ENCODE peak calls at places on chromosomes 2 and 18, in six cellular contexts. M, N, R, T, O and K are unnamed samples.

GRCh38 chr2:216015722-216016464 is 2.5 kb upstream of the MREG start:
- DNase-seq in M (no peak), N (no peak), R (no peak), T (no peak), O (no peak), K (no peak)

GRCh38 chr2:240820607-240821428 is 799 bp upstream of the KIF1A start:
- DNase-seq in M (no peak), N (no peak), R (no peak), T (no peak), O (no peak), K (no peak)

GRCh38 chr18:68916734-68917133 is 118.9 kb downstream of the CCDC102B start:
- DNase-seq in M (no peak), N (no peak), R (peak; percentile 7), T (no peak), O (peak; percentile 24), K (no peak)

GRCh38 chr2:236820763-236821344 is 251.2 kb downstream of the ACKR3 start:
- DNase-seq in M (no peak), N (no peak), R (no peak), T (no peak), O (no peak), K (no peak)

GRCh38 chr2:55856936-55857335 is 66.6 kb downstream of the EFEMP1 start:
- DNase-seq in M (no peak), N (no peak), R (no peak), T (no peak), O (peak; percentile 76), K (no peak)

GRCh38 chr2:28274911-28275685 is 117.6 kb upstream of the FOSL2 start:
- DNase-seq in M (peak; percentile 99), N (no peak), R (no peak), T (peak; percentile 99), O (peak; percentile 99), K (no peak)

GRCh38 chr2:190197143-190197720 is 122.4 kb downstream of the HIBCH start:
- DNase-seq in M (no peak), N (no peak), R (no peak), T (no peak), O (no peak), K (no peak)

GRCh38 chr18:48602759-48603390 is 64.0 kb downstream of the CTIF start:
- DNase-seq in M (no peak), N (no peak), R (no peak), T (no peak), O (no peak), K (no peak)

GRCh38 chr2:197240018-197240712 is 70.4 kb downstream of the ANKRD44 start:
- DNase-seq in M (no peak), N (no peak), R (no peak), T (no peak), O (no peak), K (no peak)

GRCh38 chr2:110143982-110144381 is 28.4 kb upstream of the MALL start:
- DNase-seq in M (no peak), N (no peak), R (no peak), T (no peak), O (no peak), K (no peak)

GRCh38 chr2:178946494-178946893 is 103.4 kb downstream of the CCDC141 start:
- DNase-seq in M (no peak), N (no peak), R (no peak), T (no peak), O (no peak), K (no peak)

GRCh38 chr2:177281400-177282021 is 17.0 kb upstream of the NFE2L2 start:
- DNase-seq in M (no peak), N (no peak), R (no peak), T (no peak), O (no peak), K (no peak)

GRCh38 chr18:79402977-79403722 is 7.4 kb downstream of the NFATC1 start:
- DNase-seq in M (no peak), N (no peak), R (no peak), T (no peak), O (no peak), K (no peak)

GRCh38 chr2:19819097-19820065 is 82.4 kb downstream of the TTC32 start:
- DNase-seq in M (peak; percentile 59), N (no peak), R (no peak), T (peak; percentile 52), O (peak; percentile 79), K (no peak)

GRCh38 chr2:220215785-220216184 is 588.4 kb downstream of the SLC4A3 start:
- DNase-seq in M (no peak), N (no peak), R (no peak), T (no peak), O (no peak), K (no peak)

GRCh38 chr2:162058973-162059668 is 14.9 kb downstream of the DPP4 start:
- DNase-seq in M (no peak), N (no peak), R (no peak), T (peak; percentile 57), O (peak; percentile 79), K (no peak)

GRCh38 chr2:127413782-127414743 is 4.2 kb upstream of the PROC start:
- DNase-seq in M (peak; percentile 20), N (no peak), R (no peak), T (peak; percentile 76), O (peak; percentile 67), K (no peak)

GRCh38 chr2:170236639-170237037 is 58.7 kb downstream of the MYO3B start:
- DNase-seq in M (no peak), N (no peak), R (no peak), T (no peak), O (no peak), K (no peak)

GRCh38 chr18:79781331-79781941 is 16.3 kb upstream of the KCNG2 start:
- DNase-seq in M (no peak), N (no peak), R (no peak), T (no peak), O (peak; percentile 37), K (no peak)

GRCh38 chr2:62817995-62818713 is 112.6 kb downstream of the EHBP1 start:
- DNase-seq in M (peak; percentile 26), N (no peak), R (no peak), T (peak; percentile 18), O (peak; percentile 70), K (no peak)

GRCh38 chr2:121689356-121689755 is 40.1 kb upstream of the CLASP1 start:
- DNase-seq in M (no peak), N (no peak), R (no peak), T (peak; percentile 90), O (peak; percentile 55), K (no peak)

GRCh38 chr2:69547984-69548715 is 95.4 kb downstream of the AAK1 start:
- DNase-seq in M (no peak), N (no peak), R (no peak), T (peak; percentile 47), O (peak; percentile 23), K (no peak)

GRCh38 chr2:207258191-207258991 is 92.6 kb upstream of the KLF7 start:
- DNase-seq in M (peak; percentile 94), N (no peak), R (peak; percentile 88), T (peak; percentile 100), O (peak; percentile 100), K (no peak)

GRCh38 chr18:48779462-48779861 is 171.3 kb downstream of the SMAD7 start:
- DNase-seq in M (no peak), N (no peak), R (no peak), T (no peak), O (no peak), K (no peak)

GRCh38 chr2:105328281-105329196 is 996 bp downstream of the TGFBRAP1 start:
- DNase-seq in M (no peak), N (peak; percentile 4), R (no peak), T (peak; percentile 67), O (peak; percentile 77), K (no peak)

GRCh38 chr2:219631925-219632757 is 4.7 kb downstream of the SLC4A3 start:
- DNase-seq in M (no peak), N (no peak), R (no peak), T (no peak), O (no peak), K (no peak)

GRCh38 chr2:58535182-58535581 is 294.1 kb upstream of the FANCL start:
- DNase-seq in M (no peak), N (no peak), R (no peak), T (no peak), O (no peak), K (peak; percentile 7)

GRCh38 chr18:3794537-3795348 is 344.8 kb downstream of the TGIF1 start:
- DNase-seq in M (peak; percentile 98), N (no peak), R (no peak), T (peak; percentile 91), O (peak; percentile 73), K (no peak)

GRCh38 chr2:174561283-174562275 is 36.0 kb downstream of the WIPF1 start:
- DNase-seq in M (no peak), N (no peak), R (no peak), T (no peak), O (peak; percentile 38), K (no peak)

GRCh38 chr2:169900686-169901085 is 73.4 kb downstream of the UBR3 start:
- DNase-seq in M (no peak), N (no peak), R (no peak), T (no peak), O (no peak), K (no peak)

GRCh38 chr2:208179028-208179609 is 10.7 kb downstream of the C2orf80 start:
- DNase-seq in M (no peak), N (no peak), R (no peak), T (no peak), O (peak; percentile 16), K (no peak)

GRCh38 chr2:50722828-50723227 is 309.1 kb downstream of the NRXN1 start:
- DNase-seq in M (no peak), N (no peak), R (no peak), T (no peak), O (no peak), K (no peak)

GRCh38 chr18:75525331-75525730 is 97.8 kb upstream of the SMIM21 start:
- DNase-seq in M (no peak), N (no peak), R (no peak), T (no peak), O (no peak), K (no peak)

GRCh38 chr18:48402953-48403352 is 6.2 kb downstream of the ZBTB7C start:
- DNase-seq in M (no peak), N (no peak), R (no peak), T (peak; percentile 68), O (no peak), K (no peak)

GRCh38 chr2:149365826-149366583 is 35.6 kb downstream of the LYPD6 start:
- DNase-seq in M (peak; percentile 66), N (no peak), R (no peak), T (peak; percentile 43), O (peak; percentile 31), K (peak; percentile 50)

GRCh38 chr2:9002313-9002636 is 1.2 kb downstream of the MBOAT2 start:
- DNase-seq in M (no peak), N (no peak), R (no peak), T (peak; percentile 17), O (no peak), K (no peak)

GRCh38 chr2:162161634-162162033 is 9.6 kb upstream of the GCG start:
- DNase-seq in M (no peak), N (no peak), R (no peak), T (no peak), O (no peak), K (no peak)

GRCh38 chr2:221460136-221460535 is 112.0 kb downstream of the EPHA4 start:
- DNase-seq in M (no peak), N (no peak), R (no peak), T (no peak), O (no peak), K (no peak)

GRCh38 chr2:219525533-219526232 is 11.4 kb downstream of the ASIC4 start:
- DNase-seq in M (no peak), N (no peak), R (no peak), T (no peak), O (no peak), K (no peak)